ENCODE peak calls at places on chromosome 12, in six cellular contexts. E is AG10803, I is lung microvascular endothelial cell, Y is astrocyte, A is T-helper 9 cell, D is fibroblast of pulmonary artery. V is an unnamed sample.

GRCh38 chr12:112777387-112778025 is 14.0 kb upstream of the RPH3A start:
- DNase-seq in E (no peak), A (no peak), D (no peak), I (no peak), Y (no peak), V (no peak)

GRCh38 chr12:111904438-111904837 is 62.4 kb downstream of the MAPKAPK5 start:
- DNase-seq in Y (no peak), D (no peak), E (no peak), I (peak), A (no peak), V (no peak)

GRCh38 chr12:31752450-31752849 is 23.6 kb upstream of the AMN1 start:
- DNase-seq in Y (no peak), I (peak), D (no peak), E (no peak), A (no peak), V (no peak)

GRCh38 chr12:62601765-62602444 is 135.3 kb downstream of the MON2 start:
- DNase-seq in D (no peak), Y (no peak), E (no peak), A (no peak), I (no peak), V (no peak)

GRCh38 chr12:3085341-3086125 is 8.4 kb downstream of the TSPAN9 start:
- DNase-seq in E (no peak), D (no peak), Y (no peak), A (no peak), I (no peak), V (no peak)

GRCh38 chr12:88167384-88167783 is 25.3 kb downstream of the TMTC3 start:
- DNase-seq in Y (no peak), A (no peak), D (no peak), I (no peak), E (no peak), V (no peak)

GRCh38 chr12:80513211-80513610 is 69.2 kb downstream of the PTPRQ start:
- DNase-seq in I (no peak), E (no peak), D (no peak), Y (no peak), A (no peak), V (no peak)

GRCh38 chr12:125089083-125089482 is 23.8 kb downstream of the AACS start:
- DNase-seq in Y (no peak), E (no peak), A (no peak), I (no peak), D (no peak), V (no peak)

GRCh38 chr12:51897181-51897580 is 9.3 kb downstream of the ANKRD33 start:
- DNase-seq in E (peak), Y (peak), D (peak), A (no peak), I (peak), V (no peak)

V was measured in T-helper 17 cell.